ENCODE peak calls at places on chromosomes 7 and 10, in seven cellular contexts. N is astrocyte, Z is hepatocyte, B is esophagus muscularis mucosa, K is spleen, X is pancreas, U is OCI-LY7. L is an unnamed sample.

GRCh38 chr10:132688580-132689420 is 97.1 kb downstream of the NKX6-2 start:
- DNase-seq in N (no peak), Z (no peak), B (no peak), K (peak; percentile 54), X (no peak), U (no peak), L (no peak)

GRCh38 chr10:130018253-130018652 is 54.2 kb upstream of the EBF3 start:
- DNase-seq in N (peak; percentile 47), Z (peak; percentile 40), B (peak; percentile 78), K (no peak), X (no peak), U (no peak), L (no peak)

GRCh38 chr7:128914566-128915151 is 4.2 kb upstream of the KCP start:
- DNase-seq in N (no peak), Z (no peak), B (no peak), K (peak; percentile 77), X (no peak), U (no peak), L (no peak)

GRCh38 chr10:115830260-115830970 is 442.6 kb downstream of the GFRA1 start:
- DNase-seq in N (peak; percentile 67), Z (no peak), B (no peak), K (no peak), X (no peak), U (no peak), L (no peak)

GRCh38 chr7:7770228-7770627 is 51.8 kb upstream of the RPA3 start:
- DNase-seq in N (peak; percentile 63), Z (no peak), B (no peak), K (no peak), X (no peak), U (no peak), L (no peak)

GRCh38 chr10:36759111-36759805 is 366.1 kb upstream of the ANKRD30A start:
- DNase-seq in N (peak; percentile 79), Z (no peak), B (no peak), K (no peak), X (no peak), U (no peak), L (no peak)

GRCh38 chr10:124072541-124072940 is 20.9 kb downstream of the CHST15 start:
- DNase-seq in N (no peak), Z (no peak), B (no peak), K (peak; percentile 20), X (no peak), U (peak; percentile 62), L (no peak)

GRCh38 chr10:6591668-6592067 is 11.6 kb upstream of the PRKCQ start:
- DNase-seq in N (no peak), Z (no peak), B (no peak), K (no peak), X (no peak), U (no peak), L (no peak)

GRCh38 chr10:107971973-107972372 is 807.5 kb upstream of the SORCS1 start:
- DNase-seq in N (peak; percentile 86), Z (peak; percentile 30), B (no peak), K (no peak), X (no peak), U (no peak), L (no peak)

GRCh38 chr10:82128527-82128926 is 253.5 kb downstream of the NRG3 start:
- DNase-seq in N (no peak), Z (no peak), B (no peak), K (no peak), X (no peak), U (no peak), L (no peak)

GRCh38 chr10:23702977-23703414 is 264.1 kb downstream of the OTUD1 start:
- DNase-seq in N (peak; percentile 27), Z (peak; percentile 83), B (no peak), K (no peak), X (peak; percentile 57), U (peak; percentile 72), L (no peak)

GRCh38 chr7:36986429-36987362 is 262.4 kb upstream of the AOAH start:
- DNase-seq in N (no peak), Z (peak; percentile 60), B (no peak), K (peak; percentile 87), X (peak; percentile 68), U (peak; percentile 50), L (peak; percentile 38)

GRCh38 chr7:142897691-142898090 is 12.1 kb upstream of the TRPV6 start:
- DNase-seq in N (no peak), Z (no peak), B (no peak), K (no peak), X (no peak), U (no peak), L (no peak)

GRCh38 chr10:30821994-30822692 is 192.6 kb upstream of the LYZL2 start:
- DNase-seq in N (no peak), Z (no peak), B (no peak), K (peak; percentile 38), X (no peak), U (no peak), L (no peak)

GRCh38 chr10:123781956-123782500 is 109.6 kb downstream of the CPXM2 start:
- DNase-seq in N (no peak), Z (no peak), B (no peak), K (no peak), X (no peak), U (no peak), L (no peak)

GRCh38 chr10:79409038-79410035 is 36.1 kb downstream of the ZCCHC24 start:
- DNase-seq in N (no peak), Z (no peak), B (no peak), K (peak; percentile 73), X (peak; percentile 10), U (no peak), L (no peak)

GRCh38 chr7:157576415-157576814 is 239.6 kb downstream of the DNAJB6 start:
- DNase-seq in N (no peak), Z (no peak), B (no peak), K (peak; percentile 93), X (no peak), U (no peak), L (peak; percentile 32)
- H3K9me3 ChIP-seq in N (no peaks in the 10 kb centered on the region), Z (no peaks in the 10 kb centered on the region), B (no peaks in the 10 kb centered on the region), K (no peaks in the 10 kb centered on the region), X (no peaks in the 10 kb centered on the region), U (no peaks in the 10 kb centered on the region), L (no peaks in the 10 kb centered on the region)

GRCh38 chr10:72611783-72612182 is 14.1 kb downstream of the MICU1 start:
- DNase-seq in N (peak; percentile 27), Z (no peak), B (no peak), K (no peak), X (no peak), U (no peak), L (no peak)
- H3K9me3 ChIP-seq in N (no peaks in the 10 kb centered on the region), Z (no peaks in the 10 kb centered on the region), B (no peaks in the 10 kb centered on the region), K (peaks cover 5% of the 10 kb centered on the region), X (no peaks in the 10 kb centered on the region), U (no peaks in the 10 kb centered on the region), L (no peaks in the 10 kb centered on the region)

DNA sequence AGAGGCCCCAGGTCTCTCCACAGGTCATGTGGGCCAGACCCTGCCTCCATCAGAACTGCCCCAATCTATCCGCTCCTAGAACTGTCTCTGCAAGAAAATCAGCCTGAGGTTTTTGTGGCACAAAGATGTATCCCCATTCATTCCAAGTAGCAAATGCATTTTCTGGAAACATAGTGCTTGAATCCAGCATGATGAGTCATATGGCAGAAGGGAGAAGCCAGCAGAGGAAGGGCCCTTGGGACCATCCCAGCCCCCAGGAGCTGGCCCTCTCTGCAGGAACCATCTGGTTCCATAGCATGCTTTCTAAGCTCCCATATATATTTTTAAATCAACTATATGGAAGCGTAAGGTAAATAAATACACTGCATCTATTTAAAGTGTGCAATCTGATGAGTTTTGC is 563.2 kb downstream of the GALNT17 start:
- DNase-seq in N (peak; percentile 30), Z (no peak), B (no peak), K (no peak), X (no peak), U (no peak), L (no peak)
- H3K9me3 ChIP-seq in N (no peaks in the 10 kb centered on the region), Z (no peaks in the 10 kb centered on the region), B (no peaks in the 10 kb centered on the region), K (peaks cover 6% of the 10 kb centered on the region), X (no peaks in the 10 kb centered on the region), U (no peaks in the 10 kb centered on the region), L (no peaks in the 10 kb centered on the region)

GRCh38 chr7:725223-726005 is 1.1 kb upstream of the DNAAF5 start:
- DNase-seq in N (peak; percentile 89), Z (peak; percentile 8), B (no peak), K (peak; percentile 10), X (no peak), U (no peak), L (no peak)

GRCh38 chr7:726084-726853 is at the start of gene DNAAF5:
- DNase-seq in N (peak; percentile 68), Z (peak; percentile 92), B (peak; percentile 97), K (peak; percentile 96), X (peak; percentile 85), U (peak; percentile 94), L (peak; percentile 75)

GRCh38 chr7:722847-723246 is 3.7 kb upstream of the DNAAF5 start:
- DNase-seq in N (no peak), Z (no peak), B (no peak), K (no peak), X (no peak), U (no peak), L (no peak)

GRCh38 chr7:723541-723940 is 3.0 kb upstream of the DNAAF5 start:
- DNase-seq in N (no peak), Z (peak; percentile 1), B (no peak), K (no peak), X (no peak), U (no peak), L (no peak)

DNA sequence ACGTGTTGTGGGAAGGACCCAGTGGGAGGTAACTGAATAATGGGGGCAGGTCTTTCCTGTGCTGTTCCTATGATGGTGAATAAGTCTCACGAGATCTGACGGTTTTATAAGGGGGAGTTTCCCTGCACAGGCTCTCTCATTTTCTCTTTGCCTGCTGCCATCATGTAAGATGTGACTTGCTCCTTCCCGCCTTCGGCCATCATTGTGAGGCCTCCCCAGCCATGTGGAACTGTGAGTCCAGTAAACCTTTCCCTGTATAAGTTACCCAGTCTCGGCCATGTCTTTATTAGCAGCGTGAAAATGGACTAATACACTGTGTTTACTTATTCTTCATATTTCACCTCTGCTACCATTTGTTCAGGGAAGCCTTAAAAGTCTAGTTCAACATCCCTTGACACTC is 2.2 kb upstream of the DNAAF5 start:
- DNase-seq in N (no peak), Z (peak; percentile 1), B (no peak), K (no peak), X (no peak), U (no peak), L (no peak)
- H3K9me3 ChIP-seq in N (peaks cover 3% of the 10 kb centered on the region), Z (no peaks in the 10 kb centered on the region), B (no peaks in the 10 kb centered on the region), K (peaks cover 5% of the 10 kb centered on the region), X (no peaks in the 10 kb centered on the region), U (peaks cover 27% of the 10 kb centered on the region), L (no peaks in the 10 kb centered on the region)

DNA sequence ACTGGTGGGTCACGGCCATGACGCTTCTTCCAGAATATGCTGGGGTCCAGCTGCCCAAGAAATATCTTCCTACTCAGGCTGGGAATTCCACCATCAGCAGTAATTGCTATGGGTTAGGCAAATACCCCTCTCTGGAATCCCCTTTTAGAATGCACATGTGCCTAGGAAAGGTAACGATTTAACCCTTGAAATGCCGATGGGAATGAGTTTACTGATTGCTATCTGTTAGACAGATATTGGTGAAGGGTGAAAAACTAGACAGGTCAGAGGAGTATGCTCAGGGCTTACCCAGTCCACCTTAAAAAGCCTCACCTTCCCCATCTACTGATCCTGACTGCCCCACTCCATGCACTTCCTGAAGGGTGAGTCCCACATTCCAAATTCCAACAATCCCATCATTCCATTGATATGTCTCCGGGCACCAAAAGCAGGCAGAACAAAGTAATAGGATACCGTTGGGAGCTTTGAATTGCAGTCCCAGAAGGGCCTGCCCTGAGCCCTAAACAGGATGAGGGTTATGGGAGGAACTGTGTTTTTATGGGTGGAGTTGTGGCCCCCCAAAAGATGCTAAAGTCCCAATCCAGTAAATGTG is 59.3 kb downstream of the DLG5 start:
- DNase-seq in N (no peak), Z (no peak), B (no peak), K (no peak), X (no peak), U (no peak), L (no peak)
- H3K9me3 ChIP-seq in N (no peaks in the 10 kb centered on the region), Z (no peaks in the 10 kb centered on the region), B (no peaks in the 10 kb centered on the region), K (no peaks in the 10 kb centered on the region), X (no peaks in the 10 kb centered on the region), U (no peaks in the 10 kb centered on the region), L (no peaks in the 10 kb centered on the region)

GRCh38 chr7:57225666-57226065 is 93.4 kb upstream of the ZNF479 start:
- DNase-seq in N (no peak), Z (no peak), B (no peak), K (no peak), X (no peak), U (no peak), L (no peak)
- H3K9me3 ChIP-seq in N (peaks cover 13% of the 10 kb centered on the region), Z (no peaks in the 10 kb centered on the region), B (no peaks in the 10 kb centered on the region), K (peaks cover 78% of the 10 kb centered on the region), X (no peaks in the 10 kb centered on the region), U (no peaks in the 10 kb centered on the region), L (peaks cover 7% of the 10 kb centered on the region)